ENCODE peak calls at places on chromosomes 6 and 20, in seven cellular contexts. V, N, K, C, Y, T and U are unnamed samples.

GRCh38 chr6:52620906-52621190 is 44.0 kb upstream of the TRAM2 start:
- DNase-seq in V (no peak), N (no peak), K (no peak), C (no peak), Y (no peak), T (no peak), U (no peak)

GRCh38 chr6:169520104-169520503 is 181.7 kb downstream of the WDR27 start:
- DNase-seq in V (no peak), N (peak; percentile 69), K (no peak), C (no peak), Y (no peak), T (no peak), U (no peak)

GRCh38 chr6:166169549-166170421 is 2.1 kb upstream of the TBXT start:
- DNase-seq in V (no peak), N (no peak), K (peak; percentile 49), C (no peak), Y (no peak), T (no peak), U (no peak)

GRCh38 chr6:3518356-3518841 is 61.5 kb upstream of the SLC22A23 start:
- DNase-seq in V (peak; percentile 51), N (peak; percentile 74), K (no peak), C (no peak), Y (peak; percentile 86), T (peak; percentile 76), U (no peak)

GRCh38 chr6:4299476-4299875 is 164.1 kb upstream of the ECI2 start:
- DNase-seq in V (no peak), N (peak; percentile 38), K (no peak), C (no peak), Y (no peak), T (no peak), U (no peak)

GRCh38 chr20:21741266-21741665 is 35.8 kb downstream of the PAX1 start:
- DNase-seq in V (no peak), N (no peak), K (no peak), C (no peak), Y (no peak), T (no peak), U (no peak)

GRCh38 chr20:4813839-4814695 is 92.4 kb downstream of the PRND start:
- DNase-seq in V (no peak), N (no peak), K (no peak), C (no peak), Y (peak; percentile 71), T (no peak), U (no peak)

GRCh38 chr6:100685747-100686146 is 195.4 kb downstream of the ASCC3 start:
- DNase-seq in V (no peak), N (no peak), K (no peak), C (no peak), Y (no peak), T (no peak), U (no peak)

GRCh38 chr6:131488780-131489179 is 84.2 kb upstream of the ARG1 start:
- DNase-seq in V (no peak), N (no peak), K (no peak), C (no peak), Y (no peak), T (no peak), U (no peak)

GRCh38 chr6:166626177-166627038 is 643 bp downstream of the RPS6KA2 start:
- DNase-seq in V (no peak), N (peak; percentile 55), K (peak; percentile 50), C (peak; percentile 17), Y (no peak), T (peak; percentile 59), U (no peak)

GRCh38 chr6:110537208-110538123 is 61.1 kb upstream of the SLC22A16 start:
- DNase-seq in V (no peak), N (peak; percentile 96), K (no peak), C (no peak), Y (no peak), T (no peak), U (peak; percentile 71)

GRCh38 chr6:80143312-80143960 is 37.0 kb downstream of the BCKDHB start:
- DNase-seq in V (no peak), N (peak; percentile 96), K (no peak), C (no peak), Y (no peak), T (peak; percentile 52), U (no peak)

GRCh38 chr6:108531332-108531731 is 29.4 kb upstream of the FOXO3 start:
- DNase-seq in V (no peak), N (no peak), K (no peak), C (no peak), Y (no peak), T (no peak), U (no peak)

GRCh38 chr6:41222045-41222444 is 6.1 kb upstream of the TREML4 start:
- DNase-seq in V (no peak), N (no peak), K (no peak), C (no peak), Y (no peak), T (no peak), U (no peak)

GRCh38 chr20:36847009-36847709 is 28.8 kb upstream of the TLDC2 start:
- DNase-seq in V (peak; percentile 73), N (peak; percentile 90), K (peak; percentile 78), C (no peak), Y (peak; percentile 90), T (peak; percentile 72), U (no peak)

GRCh38 chr6:132763269-132763668 is 5.6 kb upstream of the VNN2 start:
- DNase-seq in V (no peak), N (no peak), K (no peak), C (no peak), Y (no peak), T (no peak), U (no peak)

GRCh38 chr20:19710336-19710721 is 47.7 kb upstream of the RIN2 start:
- DNase-seq in V (no peak), N (peak; percentile 61), K (no peak), C (no peak), Y (no peak), T (no peak), U (no peak)

GRCh38 chr6:45299096-45299581 is 29.0 kb upstream of the RUNX2 start:
- DNase-seq in V (no peak), N (no peak), K (no peak), C (no peak), Y (no peak), T (no peak), U (no peak)

GRCh38 chr6:39615622-39616021 is 109.6 kb downstream of the KIF6 start:
- DNase-seq in V (no peak), N (no peak), K (no peak), C (no peak), Y (no peak), T (no peak), U (no peak)

GRCh38 chr6:135212020-135212806 is 31.1 kb downstream of the MYB start:
- DNase-seq in V (no peak), N (peak; percentile 28), K (no peak), C (no peak), Y (no peak), T (no peak), U (no peak)

GRCh38 chr6:35955970-35956369 is 35.1 kb upstream of the SRPK1 start:
- DNase-seq in V (no peak), N (no peak), K (no peak), C (no peak), Y (no peak), T (no peak), U (no peak)

GRCh38 chr20:23832775-23833508 is 6.4 kb upstream of the CST2 start:
- DNase-seq in V (no peak), N (no peak), K (no peak), C (no peak), Y (no peak), T (no peak), U (no peak)

GRCh38 chr6:27138837-27139752 is 108.4 kb upstream of the PRSS16 start:
- DNase-seq in V (no peak), N (peak; percentile 74), K (peak; percentile 84), C (peak; percentile 72), Y (no peak), T (no peak), U (no peak)

GRCh38 chr6:144104898-144105487 is 9.6 kb upstream of the SF3B5 start:
- DNase-seq in V (no peak), N (peak; percentile 87), K (peak; percentile 64), C (peak; percentile 46), Y (no peak), T (no peak), U (no peak)

GRCh38 chr20:33679758-33680485 is 5.7 kb upstream of the NECAB3 start:
- DNase-seq in V (no peak), N (no peak), K (no peak), C (no peak), Y (no peak), T (no peak), U (no peak)

GRCh38 chr6:50711686-50712085 is 1.6 kb upstream of the TFAP2D start:
- DNase-seq in V (no peak), N (no peak), K (no peak), C (no peak), Y (no peak), T (no peak), U (no peak)

GRCh38 chr6:150228067-150228733 is 85.4 kb downstream of the PPP1R14C start:
- DNase-seq in V (no peak), N (no peak), K (no peak), C (no peak), Y (no peak), T (no peak), U (no peak)

GRCh38 chr6:112016335-112016734 is 37.6 kb upstream of the CCN6 start:
- DNase-seq in V (peak; percentile 41), N (no peak), K (no peak), C (no peak), Y (no peak), T (no peak), U (no peak)

GRCh38 chr6:167898673-167899311 is 72.1 kb downstream of the AFDN start:
- DNase-seq in V (no peak), N (peak; percentile 75), K (peak; percentile 24), C (no peak), Y (no peak), T (no peak), U (no peak)

GRCh38 chr20:3808141-3808479 is 12.0 kb downstream of the CDC25B start:
- DNase-seq in V (peak; percentile 80), N (peak; percentile 98), K (no peak), C (no peak), Y (no peak), T (peak; percentile 85), U (no peak)
- H3K4me1 ChIP-seq in V (peaks cover 48% of the 10 kb centered on the region), N (peaks cover 50% of the 10 kb centered on the region), K (peaks cover 6% of the 10 kb centered on the region), C (peaks cover 2% of the 10 kb centered on the region), Y (peaks cover 90% of the 10 kb centered on the region), T (peaks cover 20% of the 10 kb centered on the region), U (peaks cover 80% of the 10 kb centered on the region)

GRCh38 chr6:13425270-13425905 is 62.0 kb downstream of the GFOD1 start:
- DNase-seq in V (no peak), N (no peak), K (no peak), C (no peak), Y (no peak), T (no peak), U (no peak)
- H3K4me1 ChIP-seq in V (peaks cover 76% of the 10 kb centered on the region), N (peaks cover 7% of the 10 kb centered on the region), K (peaks cover 43% of the 10 kb centered on the region), C (peaks cover 32% of the 10 kb centered on the region), Y (peaks cover 25% of the 10 kb centered on the region), T (peaks cover 6% of the 10 kb centered on the region), U (peaks cover 50% of the 10 kb centered on the region)

GRCh38 chr6:13700232-13700631 is 11.4 kb downstream of the RANBP9 start:
- DNase-seq in V (no peak), N (no peak), K (no peak), C (no peak), Y (no peak), T (no peak), U (no peak)
- H3K4me1 ChIP-seq in V (peaks cover 43% of the 10 kb centered on the region), N (peaks cover 8% of the 10 kb centered on the region), K (peaks cover 26% of the 10 kb centered on the region), C (no peaks in the 10 kb centered on the region), Y (peaks cover 40% of the 10 kb centered on the region), T (no peaks in the 10 kb centered on the region), U (peaks cover 74% of the 10 kb centered on the region)

DNA sequence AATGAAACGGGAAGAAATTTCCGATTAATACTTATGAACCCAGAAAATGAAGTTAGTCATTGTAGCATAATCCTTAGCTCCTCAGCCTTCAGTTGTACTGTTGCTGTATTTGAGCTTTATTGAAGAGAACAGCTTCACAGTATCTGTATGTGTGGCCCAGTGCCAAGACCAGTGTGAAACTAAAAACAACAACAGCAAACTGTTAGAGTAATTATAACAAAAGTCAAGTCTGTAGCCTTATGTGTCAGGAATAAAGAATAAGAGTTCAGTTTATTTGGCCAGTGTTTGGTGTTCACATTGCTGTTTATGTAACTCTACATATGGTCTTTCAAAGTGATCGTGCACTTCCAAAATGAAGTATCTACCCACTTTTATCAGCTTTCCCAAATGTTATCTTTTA is 70.9 kb downstream of the ARID1B start:
- DNase-seq in V (no peak), N (no peak), K (no peak), C (no peak), Y (no peak), T (no peak), U (no peak)
- H3K4me1 ChIP-seq in V (peaks cover 94% of the 10 kb centered on the region), N (peaks cover 2% of the 10 kb centered on the region), K (peaks cover 44% of the 10 kb centered on the region), C (peaks cover 5% of the 10 kb centered on the region), Y (peaks cover 64% of the 10 kb centered on the region), T (no peaks in the 10 kb centered on the region), U (peaks cover 90% of the 10 kb centered on the region)